ENCODE peak calls at places on chromosome 3, in five cellular contexts. A is HepG2, Q is GM23338, K is HCT116, E is A549. Z is an unnamed sample.

GRCh38 chr3:56836276-56837163 is 34.8 kb upstream of the ARHGEF3 start:
- DNase-seq in A (peak; percentile 46), Q (no peak), K (no peak), E (no peak), Z (no peak)

GRCh38 chr3:114464548-114464947 is 170.7 kb downstream of the TIGIT start:
- DNase-seq in A (no peak), Q (peak; percentile 19), K (no peak), E (no peak), Z (no peak)

GRCh38 chr3:175129126-175129525 is 270.0 kb downstream of the NAALADL2 start:
- DNase-seq in A (no peak), Q (no peak), K (no peak), E (no peak), Z (no peak)

GRCh38 chr3:143098032-143098764 is 21.4 kb upstream of the CHST2 start:
- DNase-seq in A (no peak), Q (no peak), K (no peak), E (no peak), Z (no peak)

GRCh38 chr3:9932843-9933560 is 632 bp upstream of the CRELD1 start:
- DNase-seq in A (peak; percentile 70), Q (peak; percentile 88), K (peak; percentile 43), E (peak; percentile 74), Z (no peak)

GRCh38 chr3:146091397-146091796 is 69.6 kb downstream of the PLOD2 start:
- DNase-seq in A (no peak), Q (no peak), K (no peak), E (no peak), Z (no peak)

GRCh38 chr3:51966941-51967383 is 292 bp downstream of the PCBP4 start:
- DNase-seq in A (no peak), Q (no peak), K (no peak), E (no peak), Z (no peak)

GRCh38 chr3:45055032-45055410 is 28.9 kb downstream of the CLEC3B start:
- DNase-seq in A (no peak), Q (no peak), K (no peak), E (no peak), Z (no peak)

GRCh38 chr3:3519266-3519665 is 280.0 kb upstream of the LRRN1 start:
- DNase-seq in A (no peak), Q (no peak), K (no peak), E (no peak), Z (no peak)

GRCh38 chr3:71305246-71306206 is 278.0 kb downstream of the FOXP1 start:
- DNase-seq in A (peak; percentile 70), Q (peak; percentile 95), K (no peak), E (no peak), Z (no peak)

DNA sequence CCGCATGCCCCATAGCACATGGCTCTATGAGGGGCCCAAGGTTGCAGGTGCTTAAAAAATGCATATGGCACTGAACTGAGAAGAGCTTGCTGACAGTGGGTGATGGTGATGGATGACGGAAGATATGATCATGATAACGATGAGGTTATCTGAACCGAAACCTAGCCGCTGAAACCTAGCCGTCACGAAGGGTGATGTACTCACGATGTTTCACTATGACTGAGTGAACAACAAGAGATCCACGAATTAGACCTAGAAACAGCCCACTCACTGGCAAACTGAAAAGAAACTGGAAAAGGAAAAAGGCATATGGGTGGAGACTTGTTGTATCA is 57.6 kb upstream of the BCL6 start:
- DNase-seq in A (no peak), Q (no peak), K (no peak), E (no peak), Z (no peak)
- TF ChIP-seq REST in A (no peak), Q (no peak), K (no peak), E (no peak), Z (no peak)

DNA sequence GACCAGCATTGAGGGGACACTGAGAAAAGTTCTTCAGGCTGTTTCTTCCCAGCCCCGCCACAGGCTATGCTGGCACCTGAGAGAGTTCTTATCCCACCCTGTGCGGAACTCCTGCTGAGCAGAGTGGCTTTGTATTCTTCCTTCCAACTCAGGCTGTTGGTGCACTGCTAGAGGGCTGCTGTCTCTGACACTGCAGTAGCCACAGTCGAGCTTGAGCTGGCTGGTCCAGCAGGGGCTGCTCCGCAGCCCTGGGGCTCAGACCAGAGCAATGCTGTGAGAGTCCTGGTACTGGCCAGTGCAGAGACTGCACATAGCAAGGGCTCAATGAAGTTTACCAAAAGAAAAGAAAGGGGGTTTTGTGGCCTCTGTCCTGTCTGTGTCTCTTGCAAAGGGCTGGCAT is 3.6 kb downstream of the GNAI2 start:
- DNase-seq in A (no peak), Q (no peak), K (no peak), E (no peak), Z (no peak)
- H3K4me1 ChIP-seq in A (peaks cover 37% of the 10 kb centered on the region), Q (peaks cover 69% of the 10 kb centered on the region), K (peaks cover 38% of the 10 kb centered on the region), E (peaks cover 30% of the 10 kb centered on the region), Z (peaks cover 37% of the 10 kb centered on the region)

DNA sequence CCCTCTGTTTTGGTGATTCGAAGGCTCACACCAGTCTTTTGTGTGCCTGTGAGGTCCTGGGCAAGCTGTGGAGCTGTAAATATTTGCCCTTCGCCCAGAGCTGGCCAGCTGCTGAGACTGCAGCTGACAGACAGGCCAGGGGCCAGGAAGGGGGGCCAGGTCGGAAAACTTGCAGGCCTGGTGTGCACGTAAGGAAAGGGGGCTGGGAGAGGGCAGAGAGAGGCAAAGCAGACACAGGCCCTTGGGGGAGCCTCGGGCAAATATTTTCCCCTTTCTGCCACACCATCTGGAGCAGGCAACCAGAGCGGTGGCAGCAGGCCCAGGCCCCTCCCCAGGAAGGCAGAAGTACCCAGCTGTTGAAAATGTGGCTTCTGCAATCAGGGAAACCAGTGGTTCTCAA is 2.6 kb downstream of the PDZRN3 start:
- DNase-seq in A (peak; percentile 3), Q (peak; percentile 31), K (no peak), E (no peak), Z (no peak)
- TF ChIP-seq REST in A (no peak), Q (no peak), K (no peak), E (no peak), Z (no peak)

GRCh38 chr3:13022348-13023250 is 50.6 kb downstream of the IQSEC1 start:
- DNase-seq in A (no peak), Q (peak; percentile 62), K (no peak), E (peak; percentile 34), Z (no peak)

GRCh38 chr3:13019706-13020105 is 53.5 kb downstream of the IQSEC1 start:
- DNase-seq in A (no peak), Q (no peak), K (no peak), E (no peak), Z (no peak)

GRCh38 chr3:13021934-13022265 is 51.3 kb downstream of the IQSEC1 start:
- DNase-seq in A (no peak), Q (no peak), K (no peak), E (no peak), Z (no peak)

GRCh38 chr3:13020159-13020558 is 53.1 kb downstream of the IQSEC1 start:
- DNase-seq in A (no peak), Q (no peak), K (no peak), E (no peak), Z (no peak)

GRCh38 chr3:13021141-13021933 is 51.9 kb downstream of the IQSEC1 start:
- DNase-seq in A (no peak), Q (no peak), K (no peak), E (no peak), Z (no peak)
- H3K4me1 ChIP-seq in A (no peaks in the 10 kb centered on the region), Q (peaks cover 17% of the 10 kb centered on the region), K (peaks cover 4% of the 10 kb centered on the region), E (peaks cover 35% of the 10 kb centered on the region), Z (peaks cover 11% of the 10 kb centered on the region)

GRCh38 chr3:119098620-119099222 is 47.2 kb upstream of the TEX55 start:
- DNase-seq in A (peak; percentile 18), Q (peak; percentile 60), K (peak; percentile 13), E (peak; percentile 31), Z (peak; percentile 20)
- TF ChIP-seq REST in A (no peak), Q (no peak), K (no peak), E (no peak), Z (no peak)

GRCh38 chr3:187987919-187988318 is 166.0 kb upstream of the LPP start:
- DNase-seq in A (no peak), Q (no peak), K (no peak), E (no peak), Z (no peak)

GRCh38 chr3:187983484-187984124 is 170.4 kb upstream of the LPP start:
- DNase-seq in A (peak; percentile 93), Q (no peak), K (no peak), E (no peak), Z (no peak)

GRCh38 chr3:187987162-187987561 is 166.8 kb upstream of the LPP start:
- DNase-seq in A (no peak), Q (no peak), K (no peak), E (no peak), Z (no peak)

GRCh38 chr3:187986514-187986934 is 167.4 kb upstream of the LPP start:
- DNase-seq in A (no peak), Q (no peak), K (peak; percentile 19), E (peak; percentile 36), Z (peak; percentile 33)

GRCh38 chr3:187985636-187986035 is 168.3 kb upstream of the LPP start:
- DNase-seq in A (no peak), Q (no peak), K (no peak), E (no peak), Z (no peak)
- H3K4me1 ChIP-seq in A (peaks cover 69% of the 10 kb centered on the region), Q (peaks cover 11% of the 10 kb centered on the region), K (no peaks in the 10 kb centered on the region), E (peaks cover 19% of the 10 kb centered on the region), Z (no peaks in the 10 kb centered on the region)

DNA sequence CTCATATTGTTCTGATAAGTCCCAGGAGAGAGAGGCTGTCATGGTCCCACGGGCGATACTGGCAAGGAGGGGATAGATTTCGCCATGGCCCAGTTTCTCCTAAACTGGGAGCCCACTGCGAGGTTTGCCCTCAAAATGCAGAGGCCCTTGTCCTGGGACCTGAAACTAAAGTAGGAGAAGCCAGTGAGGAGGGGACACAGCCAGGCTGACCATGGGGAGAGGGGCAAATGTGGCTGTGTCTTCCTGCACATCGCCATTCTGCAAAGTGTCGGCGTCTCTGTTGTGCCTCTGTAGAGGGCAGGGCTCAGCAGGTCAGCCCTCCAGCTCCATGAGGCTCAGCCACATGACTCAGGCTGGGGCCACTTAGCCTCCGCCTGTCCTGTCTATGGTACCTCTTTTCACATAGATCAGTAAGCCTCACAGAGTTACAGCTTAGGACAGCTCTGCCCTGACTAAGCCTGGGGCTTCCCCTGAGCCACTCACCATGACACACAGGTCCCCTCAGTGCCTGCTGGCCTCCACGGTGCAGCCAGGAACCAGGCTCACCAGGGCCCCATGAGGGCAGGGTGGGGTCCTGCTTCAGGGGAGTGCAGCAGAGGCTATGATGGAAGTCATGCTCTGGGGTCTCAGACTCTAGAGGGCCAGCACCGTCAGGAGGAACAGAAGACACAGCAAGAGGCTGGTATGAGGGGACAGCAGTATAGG is 28.6 kb upstream of the PLXNA1 start:
- DNase-seq in A (no peak), Q (no peak), K (no peak), E (no peak), Z (no peak)
- TF ChIP-seq REST in A (no peak), Q (no peak), K (no peak), E (no peak), Z (no peak)

DNA sequence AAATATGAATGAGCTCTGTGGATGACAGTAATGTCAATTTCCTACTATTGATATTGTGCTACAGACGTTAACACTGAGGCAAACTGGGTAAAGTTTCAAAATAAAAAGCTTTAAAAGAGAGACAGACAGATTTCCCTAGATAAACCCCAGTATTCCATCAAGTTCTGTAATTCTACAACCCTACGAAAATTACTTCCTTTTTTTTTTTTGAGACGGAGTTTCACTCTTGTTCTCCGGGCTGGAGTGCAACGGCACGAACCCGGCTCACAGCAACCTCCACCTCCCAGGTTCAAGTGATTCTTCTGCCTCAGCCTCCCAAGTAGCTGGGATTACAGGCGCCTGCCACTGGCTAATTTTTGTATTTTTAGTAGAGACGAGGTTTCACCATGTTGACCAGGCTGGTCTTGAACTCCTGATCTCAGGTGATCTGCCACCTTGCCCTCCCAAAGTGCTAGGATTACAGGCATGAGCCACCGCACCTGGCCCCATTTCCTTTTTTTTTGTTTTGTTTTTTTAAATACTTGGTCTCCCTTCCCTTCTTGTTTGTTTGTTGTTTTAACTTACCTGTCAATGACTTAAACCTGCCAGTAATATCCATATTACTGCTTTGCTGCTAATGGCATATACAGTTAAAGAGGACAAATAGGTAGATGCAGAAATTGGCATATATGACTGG is 57.2 kb downstream of the CBLB start:
- DNase-seq in A (no peak), Q (no peak), K (no peak), E (no peak), Z (no peak)
- H3K4me1 ChIP-seq in A (peaks cover 24% of the 10 kb centered on the region), Q (peaks cover 29% of the 10 kb centered on the region), K (peaks cover under 1% of the 10 kb centered on the region), E (peaks cover 53% of the 10 kb centered on the region), Z (no peaks in the 10 kb centered on the region)

GRCh38 chr3:159265705-159266104 is 463.9 kb downstream of the MFSD1 start:
- DNase-seq in A (no peak), Q (no peak), K (no peak), E (no peak), Z (no peak)
- TF ChIP-seq REST in A (no peak), Q (no peak), K (no peak), E (no peak), Z (no peak)

Z was measured in Panc1.